ENCODE peak calls at places on chromosomes 2 and 18, in ten cellular contexts. V is midbrain; N is astrocyte of the spinal cord; E is A172; B is Right ventricle myocardium inferior; A is activated CD8-positive, alpha-beta memory T cell treated with anti-CD3 and anti-CD28 coated beads for 24 hours; M is GM10248; I is cardiac muscle cell; L is GM12891; Z is NCI-H82. Q is an unnamed sample.
A peak's percentile ranks its signal among the peaks of the same experiment; 100 is the strongest.

GRCh38 chr2:85843543-85843942 is 45.2 kb downstream of the ST3GAL5 start:
- DNase-seq in N (no peak), B (no peak), A (peak; percentile 72), I (no peak), V (no peak), L (no peak), E (no peak), M (no peak), Z (peak; percentile 69), Q (no peak)

GRCh38 chr2:191818725-191819333 is 28.1 kb downstream of the CAVIN2 start:
- DNase-seq in E (no peak), I (peak; percentile 50), Z (peak; percentile 12), B (no peak), V (no peak), N (no peak), M (no peak), A (no peak), L (no peak), Q (no peak)

GRCh38 chr2:16784652-16785051 is 119.0 kb upstream of the CYRIA start:
- DNase-seq in Z (no peak), E (no peak), M (no peak), V (no peak), A (no peak), I (no peak), B (no peak), L (no peak), N (no peak), Q (no peak)

GRCh38 chr2:56191617-56192016 is 7.8 kb downstream of the CCDC85A start:
- DNase-seq in B (no peak), A (no peak), N (peak; percentile 23), E (peak; percentile 76), V (peak; percentile 26), I (peak; percentile 45), L (no peak), Z (peak; percentile 76), M (no peak), Q (no peak)

GRCh38 chr2:58010599-58010998 is 36.0 kb upstream of the VRK2 start:
- DNase-seq in V (no peak), L (no peak), N (no peak), Z (no peak), I (no peak), A (no peak), E (no peak), M (no peak), B (no peak), Q (no peak)

GRCh38 chr2:45288532-45288931 is 279.3 kb upstream of the SIX2 start:
- DNase-seq in M (no peak), Z (no peak), A (no peak), I (peak; percentile 12), B (no peak), N (peak; percentile 50), V (no peak), E (peak; percentile 65), L (no peak), Q (no peak)

GRCh38 chr2:236569593-236569973 is at the start of gene ACKR3:
- DNase-seq in M (peak; percentile 86), L (peak; percentile 73), Z (peak; percentile 44), I (peak; percentile 89), V (peak; percentile 82), E (peak; percentile 67), A (peak; percentile 82), B (peak; percentile 83), N (peak; percentile 88), Q (peak; percentile 91)

GRCh38 chr18:32770651-32771168 is 2.1 kb downstream of the KLHL14 start:
- DNase-seq in V (no peak), A (no peak), I (no peak), M (no peak), N (no peak), Z (no peak), E (no peak), L (no peak), B (no peak), Q (no peak)

GRCh38 chr2:75844651-75845050 is 133.9 kb upstream of the GCFC2 start:
- DNase-seq in M (no peak), N (peak; percentile 23), I (peak; percentile 46), A (no peak), E (peak; percentile 29), L (no peak), B (no peak), Z (no peak), V (no peak), Q (no peak)

GRCh38 chr18:6521804-6522418 is 107.2 kb upstream of the L3MBTL4 start:
- DNase-seq in B (no peak), L (no peak), I (peak; percentile 63), A (no peak), Z (peak; percentile 65), M (peak; percentile 48), E (peak; percentile 20), V (no peak), N (peak; percentile 54), Q (no peak)

GRCh38 chr18:35939166-35939565 is 33.3 kb upstream of the RMP24 start:
- DNase-seq in L (no peak), Z (peak; percentile 5), M (no peak), B (no peak), N (no peak), I (peak; percentile 35), A (no peak), V (no peak), E (no peak), Q (no peak)

GRCh38 chr2:174634130-174635014 is 36.8 kb upstream of the WIPF1 start:
- DNase-seq in L (no peak), Z (no peak), N (no peak), A (peak; percentile 82), V (peak; percentile 21), M (peak; percentile 49), I (no peak), E (no peak), B (no peak), Q (peak; percentile 61)

GRCh38 chr2:192886636-192887035 is 691.9 kb upstream of the TMEFF2 start:
- DNase-seq in L (no peak), B (no peak), M (no peak), E (no peak), V (no peak), N (no peak), A (no peak), I (no peak), Z (no peak), Q (no peak)

GRCh38 chr2:222643134-222643533 is 12.8 kb downstream of the FARSB start:
- DNase-seq in A (no peak), V (no peak), E (no peak), B (no peak), M (no peak), L (no peak), N (no peak), I (no peak), Z (no peak), Q (no peak)

GRCh38 chr18:68735498-68736343 is 20.8 kb upstream of the TMX3 start:
- DNase-seq in L (no peak), E (peak; percentile 33), M (peak; percentile 57), V (peak; percentile 8), N (peak; percentile 67), A (no peak), B (no peak), I (peak; percentile 84), Z (peak; percentile 67), Q (no peak)

GRCh38 chr2:6946722-6947121 is 29.5 kb downstream of the RNF144A start:
- DNase-seq in M (no peak), B (no peak), I (peak; percentile 63), Z (no peak), V (no peak), A (no peak), N (peak; percentile 86), E (peak; percentile 86), L (no peak), Q (no peak)

GRCh38 chr18:74396252-74397204 is 60.6 kb downstream of the DIPK1C start:
- DNase-seq in N (no peak), I (peak; percentile 58), V (no peak), Z (no peak), E (no peak), M (no peak), A (no peak), B (no peak), L (no peak), Q (no peak)

GRCh38 chr2:205868773-205869333 is 186.6 kb downstream of the NRP2 start:
- DNase-seq in I (peak; percentile 83), Z (no peak), N (peak; percentile 88), L (no peak), E (peak; percentile 85), V (no peak), B (no peak), M (peak; percentile 22), A (no peak), Q (no peak)

GRCh38 chr2:139067874-139068273 is 287.7 kb upstream of the NXPH2 start:
- DNase-seq in B (no peak), E (no peak), A (no peak), I (no peak), V (no peak), N (no peak), M (no peak), L (no peak), Z (no peak), Q (no peak)

GRCh38 chr2:110101911-110102774 is 13.5 kb downstream of the MALL start:
- DNase-seq in A (no peak), E (peak; percentile 96), Z (no peak), M (no peak), V (no peak), L (no peak), N (peak; percentile 42), I (no peak), B (no peak), Q (no peak)

GRCh38 chr2:216545359-216545758 is 46.7 kb downstream of the RPL37A start:
- DNase-seq in E (no peak), M (no peak), V (no peak), L (no peak), N (no peak), A (no peak), I (peak; percentile 86), B (no peak), Z (no peak), Q (no peak)

GRCh38 chr18:49020621-49021021 is 69.9 kb upstream of the SMAD7 start:
- DNase-seq in B (peak; percentile 1), Z (no peak), I (no peak), V (no peak), E (no peak), A (peak; percentile 47), N (no peak), L (no peak), M (no peak), Q (no peak)

Q was measured in right cardiac atrium.